ENCODE peak calls at places on chromosomes 5 and 9, in six cellular contexts. M, Y, T, P, V and J are unnamed samples.

GRCh38 chr5:137710086-137710485 is 25.8 kb downstream of the KLHL3 start:
- DNase-seq in P (no peak), Y (no peak), V (no peak), T (no peak), M (no peak), J (no peak)

GRCh38 chr9:131739192-131739961 is 499 bp downstream of the RAPGEF1 start:
- DNase-seq in Y (no peak), T (peak), M (peak), P (no peak), V (no peak), J (no peak)

GRCh38 chr9:75910716-75911115 is 20.2 kb downstream of the PCSK5 start:
- DNase-seq in T (no peak), P (no peak), Y (no peak), M (no peak), V (no peak), J (no peak)

GRCh38 chr9:99903393-99903792 is 3.1 kb upstream of the STX17 start:
- DNase-seq in T (no peak), V (no peak), Y (no peak), P (no peak), M (no peak), J (no peak)

GRCh38 chr5:35476046-35476445 is 141.6 kb upstream of the SPEF2 start:
- DNase-seq in V (no peak), M (no peak), T (no peak), P (no peak), Y (no peak), J (no peak)

GRCh38 chr5:79560774-79561524 is 47.0 kb upstream of the HOMER1 start:
- DNase-seq in M (no peak), T (no peak), Y (peak), P (no peak), V (no peak), J (no peak)

GRCh38 chr5:909994-910768 is 17.5 kb downstream of the TRIP13 start:
- DNase-seq in Y (no peak), T (no peak), M (no peak), P (no peak), V (no peak), J (no peak)

GRCh38 chr5:83470920-83471404 is 582 bp upstream of the VCAN start:
- DNase-seq in P (no peak), T (no peak), V (no peak), M (no peak), Y (no peak), J (peak)

GRCh38 chr5:112419596-112420110 is 576 bp upstream of the EPB41L4A start:
- DNase-seq in P (peak), T (peak), V (no peak), Y (peak), M (peak), J (peak)

GRCh38 chr5:103452666-103453065 is 109.9 kb downstream of the NUDT12 start:
- DNase-seq in Y (peak), P (no peak), V (no peak), T (no peak), M (no peak), J (peak)

GRCh38 chr9:112752334-112753110 is 2.0 kb downstream of the SNX30 start:
- DNase-seq in M (peak), T (no peak), V (no peak), Y (no peak), P (no peak), J (no peak)

GRCh38 chr5:111775224-111775623 is 18.2 kb upstream of the NREP start:
- DNase-seq in V (no peak), P (no peak), M (peak), T (no peak), Y (no peak), J (no peak)

GRCh38 chr5:111227805-111228204 is 3.6 kb downstream of the CAMK4 start:
- DNase-seq in M (no peak), Y (no peak), P (no peak), V (no peak), T (no peak), J (no peak)

GRCh38 chr5:55191165-55191564 is 18.2 kb upstream of the CDC20B start:
- DNase-seq in T (no peak), V (no peak), Y (no peak), M (no peak), P (no peak), J (no peak)

GRCh38 chr9:37424204-37424685 is 1.7 kb downstream of the GRHPR start:
- DNase-seq in Y (no peak), V (no peak), T (no peak), P (no peak), M (no peak), J (no peak)

GRCh38 chr5:95365302-95366095 is 25.7 kb upstream of the FAM81B start:
- DNase-seq in V (no peak), Y (no peak), M (no peak), T (no peak), P (no peak), J (no peak)

GRCh38 chr9:122228191-122228905 is 409 bp downstream of the LHX6 start:
- DNase-seq in M (peak), V (no peak), T (no peak), Y (no peak), P (no peak), J (no peak)

GRCh38 chr5:33068786-33069185 is 357.7 kb downstream of the NPR3 start:
- DNase-seq in M (no peak), Y (no peak), T (no peak), P (no peak), V (no peak), J (no peak)

GRCh38 chr9:7058539-7058938 is 300.8 kb downstream of the KDM4C start:
- DNase-seq in V (peak), P (no peak), Y (no peak), T (no peak), M (no peak), J (no peak)

GRCh38 chr5:59917121-59917520 is 23.6 kb upstream of the PDE4D start:
- DNase-seq in Y (peak), M (no peak), T (no peak), P (no peak), V (no peak), J (no peak)

GRCh38 chr9:71202931-71203330 is 81.5 kb upstream of the TRPM3 start:
- DNase-seq in V (no peak), P (no peak), M (no peak), T (no peak), Y (no peak), J (peak)

GRCh38 chr5:2094616-2094995 is 211.9 kb upstream of the IRX4 start:
- DNase-seq in Y (peak), M (no peak), P (no peak), T (peak), V (no peak), J (no peak)

GRCh38 chr5:146799235-146800015 is 79.1 kb downstream of the PPP2R2B start:
- DNase-seq in V (no peak), T (no peak), P (no peak), M (peak), Y (no peak), J (no peak)

GRCh38 chr9:306907-307306 is 92.2 kb downstream of the DOCK8 start:
- DNase-seq in P (no peak), T (no peak), Y (no peak), V (no peak), M (no peak), J (no peak)

GRCh38 chr5:68239485-68239884 is 23.9 kb downstream of the PIK3R1 start:
- DNase-seq in M (peak), T (peak), Y (peak), V (no peak), P (no peak), J (peak)

GRCh38 chr5:125117556-125117955 is 371.1 kb upstream of the ZNF608 start:
- DNase-seq in V (no peak), Y (peak), P (no peak), M (peak), T (no peak), J (no peak)

GRCh38 chr9:111691686-111692329 is 30.4 kb downstream of the GNG10 start:
- DNase-seq in M (peak), T (no peak), P (no peak), V (no peak), Y (peak), J (peak)

GRCh38 chr5:8491254-8491653 is 622.3 kb downstream of the MTRR start:
- DNase-seq in Y (no peak), M (no peak), V (no peak), P (no peak), T (no peak), J (no peak)